ENCODE peak calls at places on chromosomes 16 and 17, in six cellular contexts. E is NCI-H1092; Y is spleen; H is stimulated activated CD4-positive, alpha-beta T cell treated with anti-CD3 and anti-CD28 coated beads, Interleukin-4, amount 100 ng/mL, for 48 hours; T is CD4-positive, alpha-beta memory T cell; W is stimulated activated naive CD8-positive, alpha-beta T cell treated with anti-CD3 and anti-CD28 coated beads, Interleukin-15, Interleukin-2, amounts not matched to agents 100 U/mL and 50 U/mL, for 24 hours. N is an unnamed sample.

GRCh38 chr17:80441598-80442304 is 26.8 kb downstream of the ENDOV start:
- DNase-seq in E (peak), Y (no peak), H (no peak), T (no peak), W (no peak), N (no peak)

GRCh38 chr17:78958556-78959191 is 21.0 kb downstream of the LGALS3BP start:
- DNase-seq in E (no peak), Y (no peak), H (no peak), T (no peak), W (no peak), N (no peak)

GRCh38 chr16:69064164-69064563 is 41.3 kb upstream of the HAS3 start:
- DNase-seq in E (no peak), Y (no peak), H (no peak), T (no peak), W (no peak), N (no peak)

GRCh38 chr16:17173134-17173729 is 297.5 kb downstream of the XYLT1 start:
- DNase-seq in E (no peak), Y (peak), H (no peak), T (no peak), W (peak), N (no peak)

GRCh38 chr16:79278506-79278905 is 322.0 kb downstream of the MAF start:
- DNase-seq in E (no peak), Y (peak), H (peak), T (peak), W (peak), N (no peak)

GRCh38 chr17:73357318-73357717 is 45.5 kb upstream of the CDC42EP4 start:
- DNase-seq in E (no peak), Y (no peak), H (no peak), T (no peak), W (no peak), N (no peak)

GRCh38 chr17:2911035-2911754 is 115.0 kb downstream of the RAP1GAP2 start:
- DNase-seq in E (no peak), Y (no peak), H (no peak), T (no peak), W (no peak), N (no peak)

GRCh38 chr16:50121278-50121677 is 31.8 kb upstream of the TENT4B start:
- DNase-seq in E (no peak), Y (no peak), H (no peak), T (no peak), W (peak), N (no peak)

GRCh38 chr16:10080031-10080772 is 102.0 kb downstream of the GRIN2A start:
- DNase-seq in E (no peak), Y (no peak), H (no peak), T (no peak), W (no peak), N (no peak)

GRCh38 chr16:29761882-29762281 is 16.1 kb upstream of the C16orf54 start:
- DNase-seq in E (no peak), Y (no peak), H (no peak), T (no peak), W (no peak), N (no peak)